ENCODE peak calls at places on chromosomes 7 and 10, in ten cellular contexts. J is NCI-H2081; I is uterus; W is EL; X is hypothalamus; Y is AG08396; S is GM06990; D is activated naive CD8-positive, alpha-beta T cell treated with anti-CD3 and anti-CD28 coated beads for 36 hours; T is OCI-M1; K is cardiac septum. Z is an unnamed sample.

GRCh38 chr7:37028909-37029440 is 304.7 kb upstream of the AOAH start:
- DNase-seq in J (no peak), I (no peak), W (no peak), X (no peak), Y (no peak), S (no peak), D (peak), T (no peak), K (no peak), Z (no peak)

GRCh38 chr10:1938317-1938716 is 201.0 kb upstream of the ADARB2 start:
- DNase-seq in J (no peak), I (no peak), W (no peak), X (no peak), Y (no peak), S (no peak), D (peak), T (no peak), K (no peak), Z (no peak)

GRCh38 chr10:6064119-6064518 is 2.0 kb upstream of the IL2RA start:
- DNase-seq in J (no peak), I (no peak), W (no peak), X (no peak), Y (no peak), S (no peak), D (no peak), T (no peak), K (no peak), Z (no peak)

GRCh38 chr10:31004611-31005193 is 27.0 kb downstream of the ZNF438 start:
- DNase-seq in J (no peak), I (no peak), W (peak), X (no peak), Y (no peak), S (no peak), D (no peak), T (no peak), K (no peak), Z (no peak)

GRCh38 chr7:126700807-126701604 is 551.7 kb downstream of the GRM8 start:
- DNase-seq in J (peak), I (no peak), W (peak), X (no peak), Y (peak), S (peak), D (peak), T (peak), K (no peak), Z (no peak)

GRCh38 chr7:131556055-131556911 is at the start of gene PODXL:
- DNase-seq in J (peak), I (peak), W (peak), X (peak), Y (peak), S (peak), D (peak), T (peak), K (peak), Z (peak)

GRCh38 chr7:50155755-50156154 is 62.7 kb upstream of the ZPBP start:
- DNase-seq in J (no peak), I (no peak), W (no peak), X (no peak), Y (no peak), S (no peak), D (peak), T (no peak), K (no peak), Z (no peak)

GRCh38 chr7:98051118-98051744 is 55.4 kb upstream of the LMTK2 start:
- DNase-seq in J (peak), I (no peak), W (no peak), X (peak), Y (no peak), S (peak), D (peak), T (no peak), K (no peak), Z (no peak)

GRCh38 chr7:136857573-136857972 is 10.9 kb upstream of the CHRM2 start:
- DNase-seq in J (no peak), I (no peak), W (peak), X (no peak), Y (peak), S (no peak), D (no peak), T (peak), K (no peak), Z (no peak)

GRCh38 chr7:95095259-95096122 is 188.1 kb downstream of the PPP1R9A start:
- DNase-seq in J (no peak), I (no peak), W (no peak), X (no peak), Y (no peak), S (no peak), D (no peak), T (no peak), K (no peak), Z (no peak)

GRCh38 chr7:27123021-27123476 is 7.5 kb downstream of the HOXA4 start:
- DNase-seq in J (no peak), I (no peak), W (no peak), X (no peak), Y (no peak), S (no peak), D (no peak), T (no peak), K (no peak), Z (no peak)

GRCh38 chr10:116718058-116718457 is 24.3 kb downstream of the HSPA12A start:
- DNase-seq in J (no peak), I (no peak), W (no peak), X (no peak), Y (no peak), S (no peak), D (no peak), T (no peak), K (peak), Z (peak)

GRCh38 chr10:124221356-124222297 is 128.2 kb upstream of the CHST15 start:
- DNase-seq in J (no peak), I (no peak), W (peak), X (no peak), Y (no peak), S (peak), D (no peak), T (no peak), K (no peak), Z (no peak)

GRCh38 chr10:65328486-65328885 is 1597.3 kb upstream of the LRRTM3 start:
- DNase-seq in J (no peak), I (no peak), W (no peak), X (no peak), Y (no peak), S (no peak), D (no peak), T (no peak), K (no peak), Z (no peak)

GRCh38 chr7:128672927-128673517 is 930 bp downstream of the GARIN1A start:
- DNase-seq in J (no peak), I (no peak), W (peak), X (no peak), Y (peak), S (no peak), D (peak), T (peak), K (no peak), Z (no peak)

Z was measured in tibial artery.